ENCODE peak calls at places on chromosome 5, in eight cellular contexts. X, B, N, G, P, W, C and V are unnamed samples. For H3K9me3, the result is how much of the 10 kb centered on the place peaks cover.

GRCh38 chr5:154058055-154059038 is 19.6 kb downstream of the MFAP3 start:
- DNase-seq in X (peak), B (no peak), N (no peak), G (no peak), P (peak), W (no peak), C (no peak), V (no peak)

GRCh38 chr5:132134384-132134783 is 60.8 kb downstream of the CSF2 start:
- DNase-seq in X (no peak), B (peak), N (no peak), G (no peak), P (peak), W (no peak), C (no peak), V (no peak)

GRCh38 chr5:141695627-141696180 is 13.7 kb upstream of the ARAP3 start:
- DNase-seq in X (no peak), B (peak), N (no peak), G (no peak), P (peak), W (no peak), C (no peak), V (peak)

GRCh38 chr5:138448481-138449398 is 9.9 kb downstream of the REEP2 start:
- DNase-seq in X (no peak), B (no peak), N (no peak), G (no peak), P (peak), W (no peak), C (no peak), V (no peak)

GRCh38 chr5:15995206-15996052 is 184.2 kb downstream of the MARCHF11 start:
- DNase-seq in X (peak), B (peak), N (no peak), G (peak), P (peak), W (no peak), C (no peak), V (no peak)

GRCh38 chr5:173392172-173392571 is 64.0 kb upstream of the STC2 start:
- DNase-seq in X (no peak), B (no peak), N (no peak), G (no peak), P (no peak), W (no peak), C (no peak), V (no peak)

GRCh38 chr5:159902444-159903121 is 13.7 kb upstream of the ADRA1B start:
- DNase-seq in X (no peak), B (peak), N (no peak), G (no peak), P (peak), W (no peak), C (no peak), V (no peak)

GRCh38 chr5:180785794-180786221 is 16.8 kb downstream of the MGAT1 start:
- DNase-seq in X (no peak), B (peak), N (peak), G (peak), P (peak), W (no peak), C (peak), V (no peak)

GRCh38 chr5:42919600-42919999 is 107.9 kb upstream of the SELENOP start:
- DNase-seq in X (no peak), B (no peak), N (no peak), G (no peak), P (no peak), W (no peak), C (no peak), V (no peak)

GRCh38 chr5:94745786-94746730 is 127.6 kb downstream of the SLF1 start:
- DNase-seq in X (no peak), B (peak), N (no peak), G (no peak), P (peak), W (no peak), C (no peak), V (no peak)

GRCh38 chr5:132525299-132525724 is 18.0 kb downstream of the IL5 start:
- DNase-seq in X (peak), B (no peak), N (no peak), G (no peak), P (no peak), W (no peak), C (no peak), V (no peak)

GRCh38 chr5:74492230-74492629 is 148.3 kb downstream of the ENC1 start:
- DNase-seq in X (no peak), B (no peak), N (no peak), G (no peak), P (no peak), W (no peak), C (no peak), V (no peak)
- H3K4me3 ChIP-seq in X (no peak), B (no peak), N (no peak), G (no peak), P (no peak), W (no peak), C (no peak), V (no peak)

GRCh38 chr5:6905883-6906282 is 192.7 kb downstream of the TENT4A start:
- DNase-seq in X (no peak), B (no peak), N (no peak), G (no peak), P (no peak), W (no peak), C (no peak), V (peak)
- H3K9me3 ChIP-seq in X (under half), B (under half), N (under half), G (under half), P (under half), W (under half), C (under half), V (under half)

GRCh38 chr5:55821731-55822512 is 29.2 kb upstream of the IL31RA start:
- DNase-seq in X (no peak), B (no peak), N (no peak), G (peak), P (peak), W (peak), C (peak), V (no peak)
- H3K4me3 ChIP-seq in X (no peak), B (no peak), N (no peak), G (peak), P (peak), W (no peak), C (peak), V (peak)

GRCh38 chr5:165673499-165673898 is 2168.1 kb downstream of the MAT2B start:
- DNase-seq in X (no peak), B (no peak), N (no peak), G (no peak), P (no peak), W (no peak), C (no peak), V (no peak)
- H3K9me3 ChIP-seq in X (under half), B (under half), N (under half), G (under half), P (under half), W (under half), C (under half), V (under half)

GRCh38 chr5:120789918-120790714 is 326.0 kb downstream of the PRR16 start:
- DNase-seq in X (no peak), B (no peak), N (no peak), G (no peak), P (no peak), W (no peak), C (no peak), V (no peak)
- H3K4me3 ChIP-seq in X (no peak), B (no peak), N (no peak), G (no peak), P (no peak), W (no peak), C (no peak), V (no peak)

DNA sequence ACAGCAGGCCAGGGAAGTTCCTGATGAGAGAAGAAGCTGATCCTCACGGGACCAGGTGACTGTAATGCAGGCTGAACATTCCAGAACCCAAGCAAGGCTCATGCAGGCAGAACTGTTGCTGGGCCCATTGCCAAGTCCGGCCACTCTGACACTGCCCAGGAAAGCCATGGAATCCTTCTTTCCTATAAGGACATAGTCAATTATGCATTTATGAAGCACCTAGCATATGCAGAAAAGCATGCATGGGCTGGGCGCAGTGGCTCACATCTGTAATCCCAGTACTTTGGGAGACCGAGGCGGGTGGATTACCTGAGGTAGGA is 83.7 kb upstream of the SLC1A3 start:
- DNase-seq in X (no peak), B (no peak), N (no peak), G (no peak), P (no peak), W (no peak), C (no peak), V (peak)
- H3K9me3 ChIP-seq in X (under half), B (under half), N (under half), G (under half), P (under half), W (under half), C (under half), V (under half)